ENCODE peak calls at places on chromosome 7, in ten cellular contexts. W is spleen, S is lung, L is fibroblast of lung, M is right lobe of liver, T is cardiac muscle cell, Q is GM23338, Y is neural progenitor cell, V is colonic mucosa, B is HCT116. N is an unnamed sample. For H3K4me1, the result is how much of the 10 kb centered on the place peaks cover.

GRCh38 chr7:115013887-115014286 is 92.0 kb downstream of the MDFIC start:
- DNase-seq in W (no peak), S (no peak), L (no peak), M (no peak), T (peak), Q (no peak), Y (no peak), V (no peak), B (no peak), N (no peak)

GRCh38 chr7:107234436-107234835 is 65.6 kb downstream of the HBP1 start:
- DNase-seq in W (no peak), S (no peak), L (peak), M (no peak), T (no peak), Q (peak), Y (no peak), V (no peak), B (no peak), N (peak)

GRCh38 chr7:42745357-42746022 is 166.4 kb downstream of the C7orf25 start:
- DNase-seq in W (no peak), S (no peak), L (peak), M (no peak), T (peak), Q (peak), Y (peak), V (peak), B (peak), N (no peak)

GRCh38 chr7:28178537-28178936 is 2.1 kb downstream of the JAZF1 start:
- DNase-seq in W (no peak), S (no peak), L (no peak), M (no peak), T (no peak), Q (no peak), Y (no peak), V (no peak), B (no peak), N (no peak)

GRCh38 chr7:53740971-53741370 is 705.5 kb downstream of the POM121L12 start:
- DNase-seq in W (no peak), S (no peak), L (no peak), M (no peak), T (no peak), Q (no peak), Y (no peak), V (no peak), B (no peak), N (no peak)

GRCh38 chr7:95605275-95605674 is 9.0 kb upstream of the PDK4 start:
- DNase-seq in W (peak), S (no peak), L (no peak), M (no peak), T (no peak), Q (no peak), Y (no peak), V (no peak), B (no peak), N (no peak)

GRCh38 chr7:114715907-114716306 is 206.0 kb upstream of the MDFIC start:
- DNase-seq in W (no peak), S (no peak), L (peak), M (no peak), T (peak), Q (no peak), Y (no peak), V (no peak), B (no peak), N (no peak)

GRCh38 chr7:113086431-113086888 is at the start of gene GPR85:
- DNase-seq in W (peak), S (no peak), L (peak), M (peak), T (peak), Q (peak), Y (peak), V (no peak), B (no peak), N (peak)

GRCh38 chr7:12322903-12323300 is 80.8 kb downstream of the VWDE start:
- DNase-seq in W (no peak), S (no peak), L (no peak), M (no peak), T (no peak), Q (no peak), Y (no peak), V (no peak), B (no peak), N (no peak)

GRCh38 chr7:151659219-151659618 is 139.5 kb upstream of the RHEB start:
- DNase-seq in W (no peak), S (no peak), L (no peak), M (no peak), T (no peak), Q (no peak), Y (no peak), V (no peak), B (no peak), N (no peak)

GRCh38 chr7:103660455-103661371 is 214.7 kb upstream of the SLC26A5 start:
- DNase-seq in W (no peak), S (no peak), L (peak), M (no peak), T (peak), Q (no peak), Y (no peak), V (no peak), B (no peak), N (peak)

GRCh38 chr7:101412976-101413375 is 50.3 kb downstream of the COL26A1 start:
- DNase-seq in W (no peak), S (no peak), L (no peak), M (no peak), T (no peak), Q (peak), Y (no peak), V (no peak), B (no peak), N (no peak)

GRCh38 chr7:141550694-141551079 is 523 bp upstream of the AGK start:
- DNase-seq in W (no peak), S (no peak), L (no peak), M (no peak), T (no peak), Q (peak), Y (peak), V (peak), B (no peak), N (peak)

GRCh38 chr7:4103352-4104091 is 578.6 kb upstream of the FOXK1 start:
- DNase-seq in W (peak), S (no peak), L (peak), M (no peak), T (no peak), Q (peak), Y (no peak), V (no peak), B (peak), N (peak)

GRCh38 chr7:46485481-46486065 is 564.5 kb upstream of the IGFBP3 start:
- DNase-seq in W (no peak), S (no peak), L (peak), M (no peak), T (peak), Q (no peak), Y (no peak), V (no peak), B (no peak), N (peak)

GRCh38 chr7:99372275-99373085 is 2.0 kb upstream of the ARPC1B start:
- DNase-seq in W (peak), S (peak), L (peak), M (no peak), T (peak), Q (peak), Y (peak), V (peak), B (no peak), N (no peak)

GRCh38 chr7:48244902-48245301 is 73.6 kb downstream of the ABCA13 start:
- DNase-seq in W (no peak), S (no peak), L (peak), M (no peak), T (peak), Q (no peak), Y (no peak), V (no peak), B (no peak), N (no peak)

GRCh38 chr7:69739182-69739581 is 140.9 kb downstream of the AUTS2 start:
- DNase-seq in W (no peak), S (no peak), L (peak), M (no peak), T (no peak), Q (no peak), Y (no peak), V (no peak), B (no peak), N (peak)

GRCh38 chr7:43658718-43659548 is 70.4 kb downstream of the COA1 start:
- DNase-seq in W (no peak), S (no peak), L (peak), M (no peak), T (peak), Q (no peak), Y (no peak), V (no peak), B (no peak), N (peak)

GRCh38 chr7:101633516-101633915 is 4.4 kb upstream of the MYL10 start:
- DNase-seq in W (no peak), S (no peak), L (no peak), M (no peak), T (no peak), Q (no peak), Y (no peak), V (no peak), B (no peak), N (no peak)

GRCh38 chr7:9507281-9507680 is 1073.9 kb downstream of the NXPH1 start:
- DNase-seq in W (no peak), S (no peak), L (peak), M (no peak), T (peak), Q (peak), Y (peak), V (no peak), B (no peak), N (no peak)

GRCh38 chr7:104956753-104957450 is 57.1 kb upstream of the KMT2E start:
- DNase-seq in W (no peak), S (no peak), L (peak), M (no peak), T (peak), Q (no peak), Y (no peak), V (no peak), B (no peak), N (peak)

GRCh38 chr7:103914147-103914899 is 75.1 kb downstream of the RELN start:
- DNase-seq in W (no peak), S (no peak), L (peak), M (no peak), T (no peak), Q (no peak), Y (no peak), V (no peak), B (no peak), N (no peak)

GRCh38 chr7:64990216-64990615 is 620 bp downstream of the ZNF117 start:
- DNase-seq in W (no peak), S (no peak), L (no peak), M (no peak), T (no peak), Q (no peak), Y (no peak), V (no peak), B (no peak), N (no peak)

GRCh38 chr7:17118412-17118811 is 180.0 kb upstream of the AHR start:
- DNase-seq in W (no peak), S (no peak), L (no peak), M (no peak), T (no peak), Q (no peak), Y (no peak), V (no peak), B (no peak), N (no peak)

GRCh38 chr7:96449094-96449493 is 127.2 kb upstream of the SLC25A13 start:
- DNase-seq in W (no peak), S (no peak), L (no peak), M (no peak), T (no peak), Q (peak), Y (peak), V (no peak), B (no peak), N (no peak)

GRCh38 chr7:77563275-77563674 is 26.2 kb downstream of the PTPN12 start:
- DNase-seq in W (no peak), S (no peak), L (no peak), M (no peak), T (no peak), Q (no peak), Y (no peak), V (no peak), B (no peak), N (no peak)
- TF ChIP-seq CTCF in W (no peak), S (no peak), L (no peak), M (no peak), T (no peak), Q (no peak), Y (no peak), V (no peak), B (no peak), N (no peak)

GRCh38 chr7:22845221-22845844 is 22.7 kb upstream of the TOMM7 start:
- DNase-seq in W (no peak), S (no peak), L (peak), M (no peak), T (no peak), Q (no peak), Y (no peak), V (no peak), B (no peak), N (no peak)

GRCh38 chr7:22842383-22842903 is 19.8 kb upstream of the TOMM7 start:
- DNase-seq in W (no peak), S (no peak), L (no peak), M (no peak), T (no peak), Q (peak), Y (no peak), V (no peak), B (no peak), N (no peak)

GRCh38 chr7:22842973-22843372 is 20.3 kb upstream of the TOMM7 start:
- DNase-seq in W (no peak), S (no peak), L (no peak), M (no peak), T (no peak), Q (no peak), Y (no peak), V (no peak), B (no peak), N (no peak)

GRCh38 chr7:22841954-22842353 is 19.3 kb upstream of the TOMM7 start:
- DNase-seq in W (no peak), S (no peak), L (no peak), M (no peak), T (no peak), Q (peak), Y (peak), V (no peak), B (no peak), N (no peak)

GRCh38 chr7:22843681-22844309 is 21.1 kb upstream of the TOMM7 start:
- DNase-seq in W (no peak), S (no peak), L (no peak), M (no peak), T (no peak), Q (no peak), Y (peak), V (no peak), B (no peak), N (no peak)
- H3K27ac ChIP-seq in W (no peak), S (no peak), L (no peak), M (no peak), T (no peak), Q (no peak), Y (no peak), V (no peak), B (no peak), N (no peak)

GRCh38 chr7:130957722-130958360 is 223.8 kb upstream of the KLF14 start:
- DNase-seq in W (no peak), S (no peak), L (no peak), M (no peak), T (no peak), Q (no peak), Y (no peak), V (no peak), B (no peak), N (no peak)
- H3K4me1 ChIP-seq in W (half or more), S (under half), L (under half), M (under half), T (under half), Q (under half), Y (under half), V (under half), B (half or more), N (under half)

GRCh38 chr7:131688738-131689661 is 132.6 kb upstream of the PODXL start:
- DNase-seq in W (no peak), S (peak), L (peak), M (no peak), T (peak), Q (peak), Y (peak), V (peak), B (peak), N (no peak)
- TF ChIP-seq CTCF in W (peak), S (peak), L (peak), M (peak), T (peak), Q (peak), Y (peak), V (peak), B (peak), N (peak)

N was measured in foreskin keratinocyte.